ENCODE peak calls at places on chromosomes 5 and 9, in four cellular contexts. H is adrenal gland, O is Kasumi-1, C is pancreas. R is an unnamed sample.

GRCh38 chr9:114450833-114451706 is 54.2 kb downstream of the WHRN start:
- DNase-seq in O (no peak), C (peak; percentile 30), H (peak; percentile 86), R (no peak)

GRCh38 chr9:114156658-114157421 is 1.5 kb downstream of the COL27A1 start:
- DNase-seq in O (no peak), H (peak; percentile 38), C (peak; percentile 62), R (no peak)

GRCh38 chr9:79765466-79765865 is 193.7 kb downstream of the TLE4 start:
- DNase-seq in O (no peak), H (no peak), C (no peak), R (no peak)

GRCh38 chr9:74373348-74373747 is 123.8 kb upstream of the RORB start:
- DNase-seq in C (no peak), H (no peak), O (no peak), R (no peak)

GRCh38 chr5:76625087-76625860 is 2.1 kb upstream of the F2RL2 start:
- DNase-seq in C (no peak), O (no peak), H (no peak), R (peak; percentile 30)

GRCh38 chr5:146007270-146007669 is 70.9 kb downstream of the SH3RF2 start:
- DNase-seq in O (peak; percentile 54), C (no peak), H (peak; percentile 41), R (peak; percentile 39)

GRCh38 chr9:127767405-127767804 is 11.1 kb downstream of the SH2D3C start:
- DNase-seq in H (no peak), O (no peak), C (no peak), R (no peak)

GRCh38 chr9:90038778-90039177 is 434.0 kb downstream of the GADD45G start:
- DNase-seq in H (no peak), O (no peak), C (no peak), R (no peak)

GRCh38 chr5:177399903-177400868 is at the start of gene PFN3:
- DNase-seq in H (no peak), O (no peak), C (no peak), R (no peak)

GRCh38 chr9:113231701-113232100 is 10.4 kb downstream of the SLC31A1 start:
- DNase-seq in H (no peak), C (no peak), O (no peak), R (no peak)

GRCh38 chr9:86329649-86330048 is 24.6 kb downstream of the TUT7 start:
- DNase-seq in H (no peak), C (no peak), O (no peak), R (no peak)

GRCh38 chr9:108478871-108479332 is 376.9 kb downstream of the ACTL7B start:
- DNase-seq in C (no peak), H (peak; percentile 12), O (peak; percentile 1), R (no peak)

GRCh38 chr9:128809036-128809599 is 9.2 kb upstream of the ENDOG start:
- DNase-seq in H (no peak), O (no peak), C (no peak), R (no peak)

GRCh38 chr5:84564311-84564710 is 179.6 kb upstream of the EDIL3 start:
- DNase-seq in C (no peak), H (no peak), O (no peak), R (no peak)

GRCh38 chr5:57338068-57338848 is 144.4 kb downstream of the ACTBL2 start:
- DNase-seq in H (peak; percentile 2), O (peak; percentile 35), C (no peak), R (peak; percentile 67)

GRCh38 chr5:95731571-95732554 is 727 bp downstream of the RHOBTB3 start:
- DNase-seq in O (peak; percentile 47), C (peak; percentile 60), H (peak; percentile 64), R (peak; percentile 79)

GRCh38 chr5:153960269-153961215 is 78.2 kb downstream of the FAM114A2 start:
- DNase-seq in H (no peak), O (no peak), C (no peak), R (no peak)

GRCh38 chr9:38352716-38353334 is 39.7 kb upstream of the ALDH1B1 start:
- DNase-seq in H (no peak), C (no peak), O (no peak), R (no peak)

GRCh38 chr5:134567651-134568338 is 42.3 kb downstream of the JADE2 start:
- DNase-seq in C (no peak), O (peak; percentile 10), H (peak; percentile 80), R (no peak)

GRCh38 chr5:115377468-115378217 is 81.2 kb upstream of the CCDC112 start:
- DNase-seq in H (no peak), C (no peak), O (no peak), R (peak; percentile 4)

GRCh38 chr9:123725389-123725788 is 204.5 kb downstream of the DENND1A start:
- DNase-seq in O (no peak), H (no peak), C (no peak), R (no peak)

GRCh38 chr5:172805736-172806255 is 28.3 kb upstream of the ERGIC1 start:
- DNase-seq in H (no peak), C (no peak), O (no peak), R (no peak)